ENCODE peak calls at places on chromosomes 16 and 17, in ten cellular contexts. A is kidney; C is ureter; T is fibroblast of lung; M is ACHN; V is effector CD4-positive, alpha-beta T cell; L is activated T-cell treated with anti-CD3 and anti-CD28 coated beads for 24 hours; B is C1 segment of cervical spinal cord; K is T-cell; R is stimulated activated CD4-positive, alpha-beta T cell treated with anti-CD3 and anti-CD28 coated beads, TNF-alpha, amount 100 ng/mL, for 48 hours. P is an unnamed sample.

GRCh38 chr16:82701302-82702022 is 74.7 kb downstream of the CDH13 start:
- DNase-seq in A (no peak), C (no peak), T (no peak), M (no peak), V (no peak), L (no peak), B (no peak), K (no peak), R (no peak), P (no peak)

GRCh38 chr17:1473841-1474240 is 17.8 kb upstream of the CRK start:
- DNase-seq in A (no peak), C (no peak), T (no peak), M (no peak), V (no peak), L (no peak), B (no peak), K (peak), R (no peak), P (no peak)

GRCh38 chr16:54060599-54061355 is 225.8 kb downstream of the IRX3 start:
- DNase-seq in A (no peak), C (no peak), T (no peak), M (no peak), V (no peak), L (no peak), B (no peak), K (no peak), R (no peak), P (no peak)

GRCh38 chr17:47315451-47316266 is 8.1 kb upstream of the EFCAB13 start:
- DNase-seq in A (no peak), C (no peak), T (peak), M (peak), V (peak), L (peak), B (no peak), K (no peak), R (no peak), P (no peak)

GRCh38 chr17:1147664-1148063 is 32.1 kb downstream of the ABR start:
- DNase-seq in A (no peak), C (peak), T (peak), M (peak), V (no peak), L (no peak), B (no peak), K (no peak), R (no peak), P (no peak)

GRCh38 chr16:15636392-15636873 is 6.5 kb downstream of the MARF1 start:
- DNase-seq in A (no peak), C (no peak), T (no peak), M (no peak), V (no peak), L (no peak), B (no peak), K (peak), R (no peak), P (no peak)

GRCh38 chr17:63142836-63143235 is 176.8 kb downstream of the TANC2 start:
- DNase-seq in A (no peak), C (no peak), T (no peak), M (no peak), V (no peak), L (no peak), B (no peak), K (no peak), R (no peak), P (no peak)

GRCh38 chr17:59634632-59635561 is 15.2 kb downstream of the CLTC start:
- DNase-seq in A (no peak), C (no peak), T (no peak), M (no peak), V (no peak), L (no peak), B (no peak), K (no peak), R (no peak), P (no peak)

GRCh38 chr17:5793899-5794298 is 209.6 kb upstream of the NLRP1 start:
- DNase-seq in A (no peak), C (no peak), T (no peak), M (peak), V (no peak), L (no peak), B (no peak), K (no peak), R (no peak), P (no peak)

GRCh38 chr16:48507346-48507745 is 102.6 kb downstream of the N4BP1 start:
- DNase-seq in A (no peak), C (no peak), T (no peak), M (no peak), V (no peak), L (no peak), B (no peak), K (no peak), R (no peak), P (no peak)

GRCh38 chr16:88877564-88878289 is 11.3 kb upstream of the PABPN1L start:
- DNase-seq in A (no peak), C (no peak), T (no peak), M (no peak), V (no peak), L (no peak), B (no peak), K (no peak), R (no peak), P (no peak)

GRCh38 chr17:80421381-80422090 is 6.6 kb downstream of the ENDOV start:
- DNase-seq in A (peak), C (no peak), T (no peak), M (no peak), V (no peak), L (no peak), B (no peak), K (no peak), R (no peak), P (no peak)

GRCh38 chr17:60157487-60158040 is 7.8 kb downstream of the CA4 start:
- DNase-seq in A (peak), C (no peak), T (no peak), M (no peak), V (no peak), L (no peak), B (no peak), K (no peak), R (no peak), P (no peak)

GRCh38 chr16:69465083-69465721 is 40.8 kb downstream of the CYB5B start:
- DNase-seq in A (no peak), C (no peak), T (peak), M (no peak), V (peak), L (no peak), B (no peak), K (peak), R (no peak), P (no peak)

GRCh38 chr17:9115446-9116265 is 94.3 kb downstream of the NTN1 start:
- DNase-seq in A (peak), C (peak), T (peak), M (peak), V (no peak), L (peak), B (peak), K (peak), R (peak), P (peak)

GRCh38 chr17:76544123-76544915 is 4.5 kb downstream of the PRCD start:
- DNase-seq in A (peak), C (no peak), T (no peak), M (no peak), V (no peak), L (no peak), B (peak), K (no peak), R (no peak), P (no peak)

GRCh38 chr16:21646721-21647561 is 5.5 kb downstream of the IGSF6 start:
- DNase-seq in A (no peak), C (no peak), T (no peak), M (no peak), V (peak), L (peak), B (no peak), K (peak), R (peak), P (peak)

GRCh38 chr17:51992864-51993413 is 165.6 kb downstream of the CA10 start:
- DNase-seq in A (no peak), C (no peak), T (no peak), M (no peak), V (no peak), L (no peak), B (no peak), K (no peak), R (no peak), P (no peak)

GRCh38 chr16:23423496-23424049 is 29.4 kb downstream of the COG7 start:
- DNase-seq in A (peak), C (peak), T (peak), M (peak), V (no peak), L (no peak), B (peak), K (no peak), R (no peak), P (no peak)

GRCh38 chr17:15298176-15298575 is 33.0 kb upstream of the PMP22 start:
- DNase-seq in A (no peak), C (no peak), T (peak), M (no peak), V (no peak), L (no peak), B (no peak), K (no peak), R (no peak), P (no peak)

P was measured in stimulated activated CD8-positive, alpha-beta memory T cell treated with anti-CD3 and anti-CD28 coated beads, Interleukin-4, amount 100 ng/mL, for 24 hours.